ENCODE peak calls at places on chromosomes 2 and 18, in four cellular contexts. K is activated CD4-positive, alpha-beta T cell treated with anti-CD3 and anti-CD28 coated beads, Interleukin-2, amount 10 ng/mL, durations not matched to agents 7 days and 5 days; N is activated T-cell treated with anti-CD3 and anti-CD28 coated beads for 1 hour; I is CD4-positive, alpha-beta T cell. O is an unnamed sample.

GRCh38 chr2:238295144-238296112 is 7.0 kb upstream of the PER2 start:
- DNase-seq in K (no peak), N (no peak), I (no peak), O (peak; percentile 25)

GRCh38 chr2:198004921-198005829 is 200.8 kb downstream of the PLCL1 start:
- DNase-seq in K (peak; percentile 14), N (no peak), I (no peak), O (no peak)

GRCh38 chr2:54457326-54458023 is 1.3 kb downstream of the SPTBN1 start:
- DNase-seq in K (no peak), N (no peak), I (no peak), O (no peak)

GRCh38 chr2:196362973-196363549 is 191.7 kb upstream of the STK17B start:
- DNase-seq in K (no peak), N (no peak), I (no peak), O (no peak)

GRCh38 chr2:12759248-12759647 is 42.5 kb downstream of the TRIB2 start:
- DNase-seq in K (no peak), N (no peak), I (no peak), O (no peak)

GRCh38 chr18:42706618-42707017 is 408.9 kb downstream of the RIT2 start:
- DNase-seq in K (no peak), N (no peak), I (no peak), O (no peak)

GRCh38 chr2:231627384-231628156 is 34.9 kb downstream of the TEX44 start:
- DNase-seq in K (no peak), N (no peak), I (no peak), O (no peak)

GRCh38 chr2:189896809-189897208 is 112.6 kb downstream of the PMS1 start:
- DNase-seq in K (no peak), N (no peak), I (no peak), O (no peak)

GRCh38 chr18:8898990-8899389 is 193.6 kb downstream of the MTCL1 start:
- DNase-seq in K (no peak), N (no peak), I (no peak), O (no peak)

GRCh38 chr18:8615397-8616025 is 6.3 kb downstream of the RAB12 start:
- DNase-seq in K (no peak), N (no peak), I (no peak), O (no peak)

GRCh38 chr2:120867290-120868231 is 131.9 kb downstream of the GLI2 start:
- DNase-seq in K (no peak), N (no peak), I (no peak), O (no peak)

GRCh38 chr2:33535409-33535808 is 59.0 kb downstream of the RASGRP3 start:
- DNase-seq in K (no peak), N (no peak), I (no peak), O (no peak)

GRCh38 chr18:46555213-46555612 is 101.8 kb downstream of the LOXHD1 start:
- DNase-seq in K (no peak), N (no peak), I (no peak), O (no peak)

GRCh38 chr18:6614952-6615351 is 114.6 kb upstream of the ARHGAP28 start:
- DNase-seq in K (no peak), N (no peak), I (no peak), O (no peak)

GRCh38 chr18:79871026-79871390 is 73.3 kb downstream of the KCNG2 start:
- DNase-seq in K (no peak), N (no peak), I (no peak), O (no peak)

O was measured in CD8-positive, alpha-beta memory T cell.